ENCODE peak calls at places on chromosomes 1 and 21, in ten cellular contexts. B, W, I, V, E, T, P, Q, H and Z are unnamed samples.

GRCh38 chr1:236308827-236309226 is 27.1 kb upstream of the ERO1B start:
- DNase-seq in Q (no peak), P (no peak), I (no peak), B (no peak), W (no peak), H (no peak), V (no peak), E (no peak), T (no peak), Z (no peak)

GRCh38 chr1:181083842-181084605 is 4.5 kb upstream of the IER5 start:
- DNase-seq in B (no peak), H (peak; percentile 65), T (no peak), I (no peak), V (peak; percentile 51), Q (no peak), W (peak; percentile 50), E (peak; percentile 62), P (peak; percentile 52), Z (no peak)

GRCh38 chr1:47838562-47839459 is 158.4 kb downstream of the TRABD2B start:
- DNase-seq in W (no peak), T (no peak), E (no peak), B (no peak), P (no peak), I (no peak), V (no peak), Q (no peak), H (no peak), Z (no peak)

GRCh38 chr1:205576805-205577761 is 54.7 kb downstream of the ELK4 start:
- DNase-seq in W (no peak), Q (no peak), T (no peak), H (no peak), E (no peak), B (no peak), V (no peak), I (no peak), P (no peak), Z (no peak)

GRCh38 chr1:219876798-219877209 is 51.6 kb downstream of the SLC30A10 start:
- DNase-seq in P (no peak), T (no peak), Q (no peak), V (peak; percentile 23), E (no peak), I (no peak), H (peak; percentile 13), B (no peak), W (no peak), Z (no peak)

GRCh38 chr1:197868751-197869501 is 33.5 kb upstream of the C1orf53 start:
- DNase-seq in T (no peak), I (peak; percentile 58), P (peak; percentile 30), H (peak; percentile 45), Q (peak; percentile 57), V (peak; percentile 23), W (no peak), E (no peak), B (peak; percentile 36), Z (no peak)

GRCh38 chr1:109214695-109215623 is 1.2 kb downstream of the SARS1 start:
- DNase-seq in W (no peak), P (peak; percentile 27), B (peak; percentile 86), Q (no peak), T (peak; percentile 69), I (peak; percentile 74), V (peak; percentile 47), E (no peak), H (peak; percentile 67), Z (no peak)

GRCh38 chr21:37153935-37154350 is 80.9 kb downstream of the TTC3 start:
- DNase-seq in H (peak; percentile 26), Q (no peak), P (peak; percentile 13), V (no peak), E (no peak), W (no peak), T (no peak), I (no peak), B (peak; percentile 50), Z (no peak)

DNA sequence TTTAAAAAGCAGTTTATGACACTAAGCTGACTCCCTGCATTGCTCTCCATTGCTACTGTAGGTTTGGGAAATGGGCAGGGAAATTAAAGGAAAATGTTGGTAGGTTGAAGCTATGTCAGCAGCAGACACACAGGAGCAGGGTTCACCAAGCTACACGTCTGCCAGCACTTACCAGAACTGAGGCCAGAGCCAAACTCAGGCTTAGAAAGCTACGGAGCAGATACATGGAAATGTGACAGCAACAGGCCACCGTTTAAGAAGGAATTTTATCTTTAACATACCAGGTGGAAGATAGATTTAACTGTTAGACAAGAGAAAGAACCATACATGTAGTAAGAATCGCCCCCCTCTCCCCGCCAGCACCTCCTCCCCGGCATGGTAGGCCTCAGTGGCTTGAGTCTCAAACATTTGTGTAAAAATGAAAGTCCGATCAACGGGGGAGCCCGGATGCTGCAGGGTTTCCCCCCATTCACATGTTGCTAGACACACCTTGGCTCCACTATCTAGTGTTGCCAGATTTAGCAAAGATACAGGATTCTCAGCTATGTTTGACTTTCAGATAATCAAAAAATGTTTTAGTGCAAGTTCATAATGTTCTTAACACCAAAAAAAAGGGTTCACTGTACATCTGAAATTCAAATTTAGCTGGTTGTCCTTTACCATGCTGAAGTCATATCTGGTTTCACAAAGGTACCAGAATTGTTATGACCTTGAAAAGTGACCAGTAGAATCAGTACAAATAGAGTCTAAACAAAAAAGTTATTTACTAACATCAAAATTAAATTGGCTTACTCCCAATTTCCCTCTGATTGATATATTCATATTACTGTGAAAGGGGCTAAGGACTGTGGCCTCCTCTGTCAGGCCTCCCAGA is 6.7 kb downstream of the OR2T11 start:
- DNase-seq in T (no peak), Q (no peak), H (no peak), I (no peak), P (no peak), V (no peak), W (no peak), E (no peak), B (no peak), Z (no peak)
- H3K9me3 ChIP-seq in T (no peaks in the 10 kb centered on the region), Q (peaks cover 16% of the 10 kb centered on the region), H (no peaks in the 10 kb centered on the region), I (peaks cover 2% of the 10 kb centered on the region), P (no peaks in the 10 kb centered on the region), V (no peaks in the 10 kb centered on the region), W (no peaks in the 10 kb centered on the region), E (no peaks in the 10 kb centered on the region), B (peaks cover 7% of the 10 kb centered on the region), Z (no peaks in the 10 kb centered on the region)

GRCh38 chr1:58779837-58780585 is 3.8 kb downstream of the JUN start:
- DNase-seq in P (peak; percentile 48), T (peak; percentile 81), H (peak; percentile 26), I (peak; percentile 89), Q (no peak), V (no peak), B (peak; percentile 77), E (no peak), W (peak; percentile 56), Z (no peak)

GRCh38 chr1:58782308-58783089 is 1.3 kb downstream of the JUN start:
- DNase-seq in B (peak; percentile 20), E (peak; percentile 81), H (peak; percentile 45), T (peak; percentile 67), P (peak; percentile 23), I (peak; percentile 31), V (peak; percentile 25), Q (no peak), W (peak; percentile 74), Z (no peak)

GRCh38 chr1:58781541-58782307 is 2.1 kb downstream of the JUN start:
- DNase-seq in H (peak; percentile 49), T (peak; percentile 71), W (peak; percentile 79), P (peak; percentile 78), V (peak; percentile 68), I (peak; percentile 54), E (peak; percentile 72), Q (no peak), B (peak; percentile 51), Z (no peak)

GRCh38 chr1:58779059-58779754 is 4.6 kb downstream of the JUN start:
- DNase-seq in V (no peak), E (no peak), H (no peak), Q (no peak), I (no peak), P (no peak), W (no peak), T (no peak), B (peak; percentile 49), Z (no peak)

DNA sequence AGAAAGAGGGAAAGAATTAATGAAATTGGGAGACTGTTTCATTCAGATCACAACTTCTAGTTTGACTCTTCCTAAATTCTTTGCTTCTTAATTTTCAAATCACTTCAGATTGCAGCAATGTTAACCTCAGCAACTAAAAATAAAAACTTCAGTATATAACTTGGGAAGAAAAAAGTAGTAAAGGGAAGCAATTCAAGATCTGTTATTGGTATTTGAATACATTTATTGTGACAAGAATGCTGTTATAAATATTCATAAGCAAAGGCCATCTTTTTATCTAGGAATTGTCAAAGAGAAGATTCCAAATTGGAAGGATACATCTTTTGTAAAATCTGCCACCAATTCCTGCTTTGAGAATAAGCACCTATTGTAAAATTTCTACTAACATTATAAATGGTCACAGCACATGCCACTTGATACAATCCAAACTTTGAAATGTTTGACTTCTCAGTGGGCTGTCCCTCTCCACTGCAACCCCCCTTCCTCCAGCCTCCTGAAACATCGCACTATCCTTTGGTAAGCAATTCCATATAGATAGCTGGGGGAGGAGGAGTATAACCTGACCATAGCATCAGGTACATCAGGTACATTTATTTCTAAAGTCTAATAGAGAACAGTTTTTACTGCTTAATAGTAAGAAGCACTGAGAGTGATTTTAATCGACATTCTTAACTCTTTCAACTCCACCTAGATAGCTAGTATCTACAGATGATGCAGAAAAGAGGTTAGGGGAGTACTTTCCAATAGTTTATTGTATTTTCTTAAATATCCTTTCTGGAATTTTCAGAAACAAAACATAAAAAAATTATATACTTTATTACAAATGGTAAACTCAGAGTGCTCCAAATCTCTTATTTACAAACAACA is 3.0 kb downstream of the JUN start:
- DNase-seq in T (no peak), P (no peak), V (no peak), Q (no peak), W (no peak), I (peak; percentile 46), H (peak; percentile 8), B (peak; percentile 28), E (no peak), Z (no peak)
- H3K27me3 ChIP-seq in T (no peaks in the 10 kb centered on the region), P (no peaks in the 10 kb centered on the region), V (no peaks in the 10 kb centered on the region), Q (peaks cover 8% of the 10 kb centered on the region), W (no peaks in the 10 kb centered on the region), I (no peaks in the 10 kb centered on the region), H (no peaks in the 10 kb centered on the region), B (no peaks in the 10 kb centered on the region), E (no peaks in the 10 kb centered on the region), Z (no peaks in the 10 kb centered on the region)

GRCh38 chr1:167322483-167322882 is 101.8 kb downstream of the POU2F1 start:
- DNase-seq in I (no peak), Q (no peak), T (no peak), E (no peak), B (no peak), W (no peak), H (no peak), V (no peak), P (no peak), Z (no peak)

GRCh38 chr1:167312871-167313270 is 92.2 kb downstream of the POU2F1 start:
- DNase-seq in Q (no peak), B (no peak), V (no peak), W (no peak), E (no peak), P (no peak), T (no peak), H (no peak), I (peak; percentile 38), Z (no peak)

GRCh38 chr1:167317463-167317862 is 96.8 kb downstream of the POU2F1 start:
- DNase-seq in E (no peak), I (no peak), H (no peak), P (no peak), Q (no peak), T (no peak), W (no peak), V (no peak), B (no peak), Z (no peak)
- H3K9me3 ChIP-seq in E (peaks cover 50% of the 10 kb centered on the region), I (peaks cover 14% of the 10 kb centered on the region), H (peaks cover 16% of the 10 kb centered on the region), P (peaks cover 42% of the 10 kb centered on the region), Q (no peaks in the 10 kb centered on the region), T (peaks cover 6% of the 10 kb centered on the region), W (peaks cover 3% of the 10 kb centered on the region), V (peaks cover 19% of the 10 kb centered on the region), B (peaks cover 7% of the 10 kb centered on the region), Z (peaks cover 36% of the 10 kb centered on the region)

DNA sequence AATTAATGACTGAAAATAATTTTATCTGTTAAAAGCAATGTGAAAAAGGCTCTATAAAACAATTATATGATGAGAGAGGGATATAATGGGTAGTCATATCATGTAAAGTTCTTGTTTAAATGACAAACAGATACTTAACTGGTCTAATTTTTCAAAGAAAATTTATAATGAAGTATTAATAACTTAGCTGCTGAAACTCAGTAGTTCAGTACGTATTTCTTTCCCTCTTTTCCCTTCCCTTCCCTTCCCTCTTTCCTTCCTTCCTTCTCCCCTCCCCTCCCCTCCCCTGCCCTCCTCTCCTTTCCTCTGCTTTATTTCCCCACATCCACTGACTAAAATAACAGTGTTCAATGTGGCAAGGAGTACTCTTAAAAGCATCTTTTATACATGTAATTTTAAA is 123.1 kb upstream of the PTGFR start:
- DNase-seq in P (no peak), B (no peak), Q (no peak), E (no peak), V (no peak), W (no peak), I (no peak), T (no peak), H (no peak), Z (no peak)
- H3K27me3 ChIP-seq in P (no peaks in the 10 kb centered on the region), B (no peaks in the 10 kb centered on the region), Q (no peaks in the 10 kb centered on the region), E (no peaks in the 10 kb centered on the region), V (no peaks in the 10 kb centered on the region), W (no peaks in the 10 kb centered on the region), I (no peaks in the 10 kb centered on the region), T (no peaks in the 10 kb centered on the region), H (no peaks in the 10 kb centered on the region), Z (no peaks in the 10 kb centered on the region)